ENCODE peak calls at places on chromosomes 16 and 17, in seven cellular contexts. One of them, this sample, is unnamed.

GRCh38 chr17:47994714-47995113 is 23.8 kb downstream of the CDK5RAP3 start:
- DNase-seq in left ventricle myocardium inferior: no peak
- DNase-seq in AG04450: no peak
- DNase-seq in PC-3: no peak
- DNase-seq in tibial artery: no peak
- DNase-seq in fibroblast of pulmonary artery: no peak
- DNase-seq in cardiac fibroblast: no peak
- DNase-seq in this sample: no peak

GRCh38 chr16:11534262-11534661 is 52.5 kb downstream of the LITAF start:
- DNase-seq in left ventricle myocardium inferior: no peak
- DNase-seq in AG04450: no peak
- DNase-seq in PC-3: no peak
- DNase-seq in tibial artery: no peak
- DNase-seq in fibroblast of pulmonary artery: peak
- DNase-seq in cardiac fibroblast: peak
- DNase-seq in this sample: no peak

GRCh38 chr16:66454751-66455150 is 27.7 kb downstream of the BEAN1 start:
- DNase-seq in left ventricle myocardium inferior: no peak
- DNase-seq in AG04450: no peak
- DNase-seq in PC-3: no peak
- DNase-seq in tibial artery: no peak
- DNase-seq in fibroblast of pulmonary artery: no peak
- DNase-seq in cardiac fibroblast: no peak
- DNase-seq in this sample: no peak

GRCh38 chr16:65386707-65387106 is 264.8 kb upstream of the CDH11 start:
- DNase-seq in left ventricle myocardium inferior: no peak
- DNase-seq in AG04450: no peak
- DNase-seq in PC-3: no peak
- DNase-seq in tibial artery: no peak
- DNase-seq in fibroblast of pulmonary artery: no peak
- DNase-seq in cardiac fibroblast: no peak
- DNase-seq in this sample: no peak

GRCh38 chr16:21156767-21157467 is 1.6 kb upstream of the LDAF1 start:
- DNase-seq in left ventricle myocardium inferior: no peak
- DNase-seq in AG04450: no peak
- DNase-seq in PC-3: peak
- DNase-seq in tibial artery: no peak
- DNase-seq in fibroblast of pulmonary artery: peak
- DNase-seq in cardiac fibroblast: peak
- DNase-seq in this sample: peak

GRCh38 chr17:57051886-57052342 is 33.1 kb upstream of the AKAP1 start:
- DNase-seq in left ventricle myocardium inferior: no peak
- DNase-seq in AG04450: no peak
- DNase-seq in PC-3: no peak
- DNase-seq in tibial artery: no peak
- DNase-seq in fibroblast of pulmonary artery: no peak
- DNase-seq in cardiac fibroblast: no peak
- DNase-seq in this sample: no peak

GRCh38 chr16:65075877-65076276 is 46.0 kb downstream of the CDH11 start:
- DNase-seq in left ventricle myocardium inferior: no peak
- DNase-seq in AG04450: no peak
- DNase-seq in PC-3: no peak
- DNase-seq in tibial artery: no peak
- DNase-seq in fibroblast of pulmonary artery: no peak
- DNase-seq in cardiac fibroblast: no peak
- DNase-seq in this sample: no peak

GRCh38 chr17:47907932-47908562 is 12.0 kb downstream of the SP2 start:
- DNase-seq in left ventricle myocardium inferior: no peak
- DNase-seq in AG04450: no peak
- DNase-seq in PC-3: no peak
- DNase-seq in tibial artery: no peak
- DNase-seq in fibroblast of pulmonary artery: no peak
- DNase-seq in cardiac fibroblast: peak
- DNase-seq in this sample: no peak

GRCh38 chr16:78506372-78507193 is 407.1 kb downstream of the WWOX start:
- DNase-seq in left ventricle myocardium inferior: no peak
- DNase-seq in AG04450: no peak
- DNase-seq in PC-3: no peak
- DNase-seq in tibial artery: no peak
- DNase-seq in fibroblast of pulmonary artery: no peak
- DNase-seq in cardiac fibroblast: no peak
- DNase-seq in this sample: no peak

GRCh38 chr16:29310852-29311314 is 95.6 kb downstream of the NPIPB11 start:
- DNase-seq in left ventricle myocardium inferior: no peak
- DNase-seq in AG04450: no peak
- DNase-seq in PC-3: peak
- DNase-seq in tibial artery: peak
- DNase-seq in fibroblast of pulmonary artery: no peak
- DNase-seq in cardiac fibroblast: no peak
- DNase-seq in this sample: no peak

GRCh38 chr17:57375040-57375769 is 118.9 kb downstream of the MSI2 start:
- DNase-seq in left ventricle myocardium inferior: no peak
- DNase-seq in AG04450: no peak
- DNase-seq in PC-3: no peak
- DNase-seq in tibial artery: no peak
- DNase-seq in fibroblast of pulmonary artery: peak
- DNase-seq in cardiac fibroblast: no peak
- DNase-seq in this sample: no peak

GRCh38 chr17:152860-153420 is 15.6 kb downstream of the SCGB1C2 start:
- DNase-seq in left ventricle myocardium inferior: peak
- DNase-seq in AG04450: no peak
- DNase-seq in PC-3: no peak
- DNase-seq in tibial artery: peak
- DNase-seq in fibroblast of pulmonary artery: no peak
- DNase-seq in cardiac fibroblast: no peak
- DNase-seq in this sample: no peak

GRCh38 chr17:15981208-15981607 is 18.3 kb downstream of the ZSWIM7 start:
- DNase-seq in left ventricle myocardium inferior: no peak
- DNase-seq in AG04450: no peak
- DNase-seq in PC-3: peak
- DNase-seq in tibial artery: no peak
- DNase-seq in fibroblast of pulmonary artery: no peak
- DNase-seq in cardiac fibroblast: no peak
- DNase-seq in this sample: no peak

GRCh38 chr17:51857052-51857593 is 301.4 kb downstream of the CA10 start:
- DNase-seq in left ventricle myocardium inferior: no peak
- DNase-seq in AG04450: no peak
- DNase-seq in PC-3: peak
- DNase-seq in tibial artery: no peak
- DNase-seq in fibroblast of pulmonary artery: no peak
- DNase-seq in cardiac fibroblast: no peak
- DNase-seq in this sample: no peak

GRCh38 chr16:49977427-49977826 is 47.6 kb upstream of the CNEP1R1 start:
- DNase-seq in left ventricle myocardium inferior: no peak
- DNase-seq in AG04450: no peak
- DNase-seq in PC-3: no peak
- DNase-seq in tibial artery: no peak
- DNase-seq in fibroblast of pulmonary artery: no peak
- DNase-seq in cardiac fibroblast: no peak
- DNase-seq in this sample: no peak

GRCh38 chr17:27413295-27413694 is 43.0 kb upstream of the KSR1 start:
- DNase-seq in left ventricle myocardium inferior: no peak
- DNase-seq in AG04450: no peak
- DNase-seq in PC-3: no peak
- DNase-seq in tibial artery: no peak
- DNase-seq in fibroblast of pulmonary artery: no peak
- DNase-seq in cardiac fibroblast: no peak
- DNase-seq in this sample: no peak

GRCh38 chr16:14015948-14016347 is 55.2 kb upstream of the MRTFB start:
- DNase-seq in left ventricle myocardium inferior: no peak
- DNase-seq in AG04450: peak
- DNase-seq in PC-3: peak
- DNase-seq in tibial artery: peak
- DNase-seq in fibroblast of pulmonary artery: peak
- DNase-seq in cardiac fibroblast: peak
- DNase-seq in this sample: peak

GRCh38 chr16:49698931-49699715 is 156.8 kb downstream of the ZNF423 start:
- DNase-seq in left ventricle myocardium inferior: peak
- DNase-seq in AG04450: no peak
- DNase-seq in PC-3: no peak
- DNase-seq in tibial artery: peak
- DNase-seq in fibroblast of pulmonary artery: peak
- DNase-seq in cardiac fibroblast: peak
- DNase-seq in this sample: no peak

GRCh38 chr16:1991135-1991551 is 1.4 kb downstream of the SYNGR3 start:
- DNase-seq in left ventricle myocardium inferior: no peak
- DNase-seq in AG04450: no peak
- DNase-seq in PC-3: no peak
- DNase-seq in tibial artery: no peak
- DNase-seq in fibroblast of pulmonary artery: no peak
- DNase-seq in cardiac fibroblast: no peak
- DNase-seq in this sample: no peak

GRCh38 chr17:72233981-72234380 is 113.2 kb downstream of the SOX9 start:
- DNase-seq in left ventricle myocardium inferior: no peak
- DNase-seq in AG04450: no peak
- DNase-seq in PC-3: no peak
- DNase-seq in tibial artery: no peak
- DNase-seq in fibroblast of pulmonary artery: no peak
- DNase-seq in cardiac fibroblast: no peak
- DNase-seq in this sample: no peak

GRCh38 chr16:30437511-30438046 is 7.7 kb upstream of the DCTPP1 start:
- DNase-seq in left ventricle myocardium inferior: no peak
- DNase-seq in AG04450: no peak
- DNase-seq in PC-3: peak
- DNase-seq in tibial artery: no peak
- DNase-seq in fibroblast of pulmonary artery: no peak
- DNase-seq in cardiac fibroblast: no peak
- DNase-seq in this sample: no peak

GRCh38 chr17:42198897-42199296 is 4.6 kb upstream of the GHDC start:
- DNase-seq in left ventricle myocardium inferior: no peak
- DNase-seq in AG04450: no peak
- DNase-seq in PC-3: no peak
- DNase-seq in tibial artery: no peak
- DNase-seq in fibroblast of pulmonary artery: no peak
- DNase-seq in cardiac fibroblast: no peak
- DNase-seq in this sample: no peak

GRCh38 chr16:9135797-9136196 is 44.4 kb downstream of the HAPSTR1 start:
- DNase-seq in left ventricle myocardium inferior: no peak
- DNase-seq in AG04450: no peak
- DNase-seq in PC-3: no peak
- DNase-seq in tibial artery: peak
- DNase-seq in fibroblast of pulmonary artery: no peak
- DNase-seq in cardiac fibroblast: no peak
- DNase-seq in this sample: no peak

GRCh38 chr16:371729-372521 is 1.6 kb upstream of the MRPL28 start:
- DNase-seq in left ventricle myocardium inferior: no peak
- DNase-seq in AG04450: no peak
- DNase-seq in PC-3: no peak
- DNase-seq in tibial artery: no peak
- DNase-seq in fibroblast of pulmonary artery: no peak
- DNase-seq in cardiac fibroblast: no peak
- DNase-seq in this sample: no peak

GRCh38 chr17:4594406-4595349 is 10.3 kb downstream of the SMTNL2 start:
- DNase-seq in left ventricle myocardium inferior: no peak
- DNase-seq in AG04450: no peak
- DNase-seq in PC-3: no peak
- DNase-seq in tibial artery: peak
- DNase-seq in fibroblast of pulmonary artery: no peak
- DNase-seq in cardiac fibroblast: no peak
- DNase-seq in this sample: no peak

GRCh38 chr16:51290410-51290809 is 139.3 kb upstream of the SALL1 start:
- DNase-seq in left ventricle myocardium inferior: no peak
- DNase-seq in AG04450: no peak
- DNase-seq in PC-3: no peak
- DNase-seq in tibial artery: no peak
- DNase-seq in fibroblast of pulmonary artery: no peak
- DNase-seq in cardiac fibroblast: no peak
- DNase-seq in this sample: no peak
- H3K4me3 ChIP-seq in left ventricle myocardium inferior: no peak
- H3K4me3 ChIP-seq in AG04450: no peak
- H3K4me3 ChIP-seq in PC-3: no peak
- H3K4me3 ChIP-seq in tibial artery: no peak
- H3K4me3 ChIP-seq in fibroblast of pulmonary artery: no peak
- H3K4me3 ChIP-seq in cardiac fibroblast: no peak
- H3K4me3 ChIP-seq in this sample: no peak

GRCh38 chr16:80656161-80656560 is 115.4 kb downstream of the DYNLRB2 start:
- DNase-seq in left ventricle myocardium inferior: no peak
- DNase-seq in AG04450: no peak
- DNase-seq in PC-3: no peak
- DNase-seq in tibial artery: no peak
- DNase-seq in fibroblast of pulmonary artery: no peak
- DNase-seq in cardiac fibroblast: no peak
- DNase-seq in this sample: no peak
- TF ChIP-seq CTCF in left ventricle myocardium inferior: no peak
- TF ChIP-seq CTCF in AG04450: no peak
- TF ChIP-seq CTCF in PC-3: no peak
- TF ChIP-seq CTCF in tibial artery: no peak
- TF ChIP-seq CTCF in fibroblast of pulmonary artery: no peak
- TF ChIP-seq CTCF in cardiac fibroblast: no peak
- TF ChIP-seq CTCF in this sample: no peak

GRCh38 chr16:67546091-67546501 is 16.2 kb upstream of the CTCF start:
- DNase-seq in left ventricle myocardium inferior: no peak
- DNase-seq in AG04450: no peak
- DNase-seq in PC-3: no peak
- DNase-seq in tibial artery: no peak
- DNase-seq in fibroblast of pulmonary artery: no peak
- DNase-seq in cardiac fibroblast: no peak
- DNase-seq in this sample: no peak

GRCh38 chr16:67545665-67546024 is 16.7 kb upstream of the CTCF start:
- DNase-seq in left ventricle myocardium inferior: no peak
- DNase-seq in AG04450: no peak
- DNase-seq in PC-3: no peak
- DNase-seq in tibial artery: no peak
- DNase-seq in fibroblast of pulmonary artery: no peak
- DNase-seq in cardiac fibroblast: no peak
- DNase-seq in this sample: no peak

GRCh38 chr16:67543582-67543981 is 15.0 kb downstream of the RIPOR1 start:
- DNase-seq in left ventricle myocardium inferior: no peak
- DNase-seq in AG04450: no peak
- DNase-seq in PC-3: no peak
- DNase-seq in tibial artery: no peak
- DNase-seq in fibroblast of pulmonary artery: no peak
- DNase-seq in cardiac fibroblast: no peak
- DNase-seq in this sample: no peak

GRCh38 chr16:67544329-67544841 is 15.8 kb downstream of the RIPOR1 start:
- DNase-seq in left ventricle myocardium inferior: no peak
- DNase-seq in AG04450: no peak
- DNase-seq in PC-3: no peak
- DNase-seq in tibial artery: no peak
- DNase-seq in fibroblast of pulmonary artery: no peak
- DNase-seq in cardiac fibroblast: no peak
- DNase-seq in this sample: no peak

GRCh38 chr16:67544844-67545664 is 16.4 kb downstream of the RIPOR1 start:
- DNase-seq in left ventricle myocardium inferior: no peak
- DNase-seq in AG04450: no peak
- DNase-seq in PC-3: no peak
- DNase-seq in tibial artery: no peak
- DNase-seq in fibroblast of pulmonary artery: no peak
- DNase-seq in cardiac fibroblast: no peak
- DNase-seq in this sample: no peak
- H3K4me3 ChIP-seq in left ventricle myocardium inferior: no peak
- H3K4me3 ChIP-seq in AG04450: no peak
- H3K4me3 ChIP-seq in PC-3: no peak
- H3K4me3 ChIP-seq in tibial artery: no peak
- H3K4me3 ChIP-seq in fibroblast of pulmonary artery: no peak
- H3K4me3 ChIP-seq in cardiac fibroblast: no peak
- H3K4me3 ChIP-seq in this sample: no peak

DNA sequence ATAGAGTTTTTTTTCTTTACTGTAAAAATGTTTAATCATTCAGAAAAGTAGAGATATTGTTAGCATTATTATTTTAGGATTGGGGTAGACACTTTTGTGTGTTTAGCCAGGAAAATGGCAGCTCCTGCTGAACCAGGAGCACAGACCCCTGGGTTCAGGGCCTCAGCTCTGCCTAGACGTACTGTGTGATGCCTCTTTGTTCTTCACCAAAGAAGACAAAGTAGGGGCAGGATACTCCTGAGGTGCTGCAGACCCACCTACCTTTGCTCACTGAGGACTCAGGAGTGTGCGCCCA is 105.0 kb downstream of the MRM1 start:
- DNase-seq in left ventricle myocardium inferior: no peak
- DNase-seq in AG04450: no peak
- DNase-seq in PC-3: no peak
- DNase-seq in tibial artery: no peak
- DNase-seq in fibroblast of pulmonary artery: no peak
- DNase-seq in cardiac fibroblast: no peak
- DNase-seq in this sample: no peak
- TF ChIP-seq CTCF in left ventricle myocardium inferior: no peak
- TF ChIP-seq CTCF in AG04450: no peak
- TF ChIP-seq CTCF in PC-3: no peak
- TF ChIP-seq CTCF in tibial artery: no peak
- TF ChIP-seq CTCF in fibroblast of pulmonary artery: no peak
- TF ChIP-seq CTCF in cardiac fibroblast: no peak
- TF ChIP-seq CTCF in this sample: no peak

This sample was measured in AG09309.